ENCODE peak calls at places on chromosomes 3 and 15, in eight cellular contexts. O, J, T, V, X, B, F and M are unnamed samples.

GRCh38 chr15:89172921-89173320 is 48.5 kb downstream of the RLBP1 start:
- DNase-seq in J (no peak), O (no peak), F (no peak), X (no peak), V (no peak), B (no peak), T (no peak), M (no peak)

GRCh38 chr3:75341324-75342067 is 322.6 kb upstream of the FRG2C start:
- DNase-seq in O (no peak), F (no peak), X (no peak), B (no peak), T (no peak), J (no peak), V (no peak), M (no peak)

GRCh38 chr3:190701096-190701532 is 161.4 kb downstream of the GMNC start:
- DNase-seq in T (peak; percentile 16), X (peak; percentile 14), B (no peak), J (no peak), V (no peak), O (peak; percentile 54), F (no peak), M (no peak)

GRCh38 chr3:47781326-47781684 is 388 bp downstream of the SMARCC1 start:
- DNase-seq in X (peak; percentile 36), F (peak; percentile 73), J (peak; percentile 78), V (peak; percentile 86), T (no peak), O (peak; percentile 51), B (peak; percentile 45), M (peak; percentile 64)

GRCh38 chr3:7382293-7383033 is 521.5 kb downstream of the GRM7 start:
- DNase-seq in O (no peak), B (no peak), V (no peak), F (no peak), J (no peak), X (no peak), T (no peak), M (no peak)

GRCh38 chr3:189001559-189001958 is 170.2 kb upstream of the TPRG1 start:
- DNase-seq in O (no peak), F (no peak), T (no peak), V (no peak), J (no peak), X (peak; percentile 15), B (no peak), M (no peak)

GRCh38 chr3:151307131-151307530 is 9.5 kb downstream of the GPR87 start:
- DNase-seq in J (no peak), X (no peak), O (no peak), V (no peak), F (no peak), T (no peak), B (no peak), M (no peak)

GRCh38 chr3:115792206-115792955 is 169.1 kb downstream of the GAP43 start:
- DNase-seq in F (no peak), X (no peak), J (no peak), V (no peak), O (no peak), T (no peak), B (no peak), M (peak; percentile 28)

GRCh38 chr3:123652346-123652984 is 67.6 kb upstream of the HACD2 start:
- DNase-seq in B (peak; percentile 3), T (peak; percentile 76), X (peak; percentile 83), J (no peak), F (peak; percentile 81), V (peak; percentile 88), O (peak; percentile 83), M (no peak)

GRCh38 chr3:160400631-160401150 is 1.2 kb downstream of the SMC4 start:
- DNase-seq in T (peak; percentile 13), J (peak; percentile 61), F (peak; percentile 23), B (peak; percentile 4), O (peak; percentile 34), X (no peak), V (peak; percentile 74), M (peak; percentile 19)

GRCh38 chr3:153667341-153667740 is 453.8 kb upstream of the ARHGEF26 start:
- DNase-seq in O (no peak), B (no peak), J (no peak), F (no peak), T (no peak), V (no peak), X (no peak), M (no peak)

GRCh38 chr3:160755776-160756304 is at the start of gene PPM1L:
- DNase-seq in J (peak; percentile 77), X (peak; percentile 32), V (peak; percentile 88), O (peak; percentile 59), F (peak; percentile 71), B (peak; percentile 41), T (peak; percentile 82), M (peak; percentile 57)

GRCh38 chr3:188197388-188197847 is 43.5 kb downstream of the LPP start:
- DNase-seq in X (peak; percentile 60), O (no peak), T (no peak), J (no peak), F (peak; percentile 49), V (no peak), B (no peak), M (no peak)

GRCh38 chr3:24343084-24343783 is 151.4 kb downstream of the THRB start:
- DNase-seq in B (no peak), F (no peak), T (no peak), J (no peak), O (no peak), V (no peak), X (peak; percentile 20), M (no peak)

GRCh38 chr15:39801641-39802309 is 19.1 kb upstream of the FSIP1 start:
- DNase-seq in O (no peak), X (peak; percentile 28), T (no peak), F (no peak), B (no peak), V (no peak), J (no peak), M (no peak)

GRCh38 chr3:76096036-76096435 is 310.7 kb upstream of the ZNF717 start:
- DNase-seq in X (no peak), J (no peak), V (no peak), F (no peak), T (no peak), B (no peak), O (no peak), M (no peak)

GRCh38 chr3:33152363-33153360 is 38.8 kb downstream of the CRTAP start:
- DNase-seq in J (no peak), V (no peak), O (no peak), X (no peak), B (no peak), F (no peak), T (no peak), M (no peak)

GRCh38 chr15:41969851-41970431 is 2.4 kb downstream of the EHD4 start:
- DNase-seq in O (no peak), B (no peak), F (no peak), T (no peak), X (no peak), J (no peak), V (no peak), M (peak; percentile 29)

GRCh38 chr3:23668430-23668904 is 137.3 kb upstream of the UBE2E1 start:
- DNase-seq in T (no peak), V (no peak), X (peak; percentile 72), B (no peak), F (no peak), O (no peak), J (no peak), M (no peak)

GRCh38 chr15:65917936-65918335 is 48.6 kb downstream of the RAB11A start:
- DNase-seq in J (no peak), X (no peak), B (no peak), T (no peak), O (no peak), V (no peak), F (no peak), M (no peak)

GRCh38 chr3:53726654-53727053 is 119.6 kb downstream of the CHDH start:
- DNase-seq in O (no peak), J (no peak), B (no peak), X (no peak), V (no peak), F (no peak), T (no peak), M (no peak)

GRCh38 chr15:58043192-58043903 is 22.2 kb downstream of the ALDH1A2 start:
- DNase-seq in V (no peak), J (no peak), B (peak; percentile 20), F (peak; percentile 28), X (no peak), T (peak; percentile 14), O (no peak), M (no peak)

GRCh38 chr3:14279706-14280061 is 101.1 kb downstream of the LSM3 start:
- DNase-seq in T (no peak), B (no peak), O (no peak), F (no peak), X (no peak), J (no peak), V (no peak), M (no peak)

GRCh38 chr3:177320765-177321247 is 123.5 kb upstream of the TBL1XR1 start:
- DNase-seq in O (no peak), F (no peak), J (no peak), B (no peak), V (no peak), T (no peak), X (no peak), M (no peak)

GRCh38 chr3:39166932-39167532 is 13.6 kb upstream of the CSRNP1 start:
- DNase-seq in F (no peak), X (no peak), J (no peak), O (no peak), B (no peak), T (no peak), V (no peak), M (no peak)

GRCh38 chr15:95068847-95069518 is 837.6 kb downstream of the MCTP2 start:
- DNase-seq in J (no peak), T (no peak), V (no peak), F (no peak), B (no peak), X (no peak), O (no peak), M (no peak)

GRCh38 chr3:167740961-167741587 is 5.6 kb downstream of the SERPINI1 start:
- DNase-seq in V (no peak), T (peak; percentile 20), B (no peak), F (no peak), X (peak; percentile 20), O (no peak), J (no peak), M (peak; percentile 9)

GRCh38 chr3:172478116-172478515 is 29.9 kb upstream of the GHSR start:
- DNase-seq in X (no peak), B (no peak), V (no peak), J (no peak), F (no peak), O (no peak), T (no peak), M (no peak)

GRCh38 chr3:31300802-31301443 is 231.8 kb upstream of the STT3B start:
- DNase-seq in J (no peak), V (no peak), F (no peak), X (no peak), O (no peak), B (no peak), T (peak; percentile 29), M (no peak)